ENCODE peak calls at places on chromosomes 5 and 9, in six cellular contexts. Z is GM23248; T is anterior cingulate cortex; I is ecto neural progenitor cell; J is globus pallidus; Q is stimulated activated CD4-positive, alpha-beta T cell treated with anti-CD3 and anti-CD28 coated beads, Interleukin-12 subunit alpha, Interleukin-12 subunit beta, amount 100 ng/mL, for 4 hours. W is an unnamed sample.

GRCh38 chr5:26981750-26982149 is 56.6 kb downstream of the CDH9 start:
- DNase-seq in Z (no peak), T (no peak), I (no peak), J (no peak), Q (no peak), W (no peak)

GRCh38 chr9:8783999-8784398 is 984.4 kb upstream of the DMAC1 start:
- DNase-seq in Z (no peak), T (no peak), I (no peak), J (no peak), Q (no peak), W (peak; percentile 60)

GRCh38 chr5:59416441-59416840 is 477.1 kb downstream of the PDE4D start:
- DNase-seq in Z (peak; percentile 53), T (no peak), I (no peak), J (no peak), Q (no peak), W (no peak)

GRCh38 chr5:39569857-39570256 is 145.1 kb upstream of the DAB2 start:
- DNase-seq in Z (no peak), T (no peak), I (no peak), J (no peak), Q (no peak), W (no peak)

GRCh38 chr5:91189480-91190332 is 193.4 kb downstream of the ARRDC3 start:
- DNase-seq in Z (peak; percentile 95), T (no peak), I (no peak), J (peak; percentile 8), Q (no peak), W (no peak)

GRCh38 chr5:54895816-54896341 is 89.5 kb downstream of the ESM1 start:
- DNase-seq in Z (peak; percentile 76), T (no peak), I (no peak), J (peak; percentile 45), Q (no peak), W (peak; percentile 66)

GRCh38 chr9:136847065-136847826 is 2.0 kb upstream of the PHPT1 start:
- DNase-seq in Z (peak; percentile 66), T (no peak), I (peak; percentile 87), J (no peak), Q (no peak), W (no peak)

GRCh38 chr5:148796931-148797330 is 29.5 kb upstream of the ADRB2 start:
- DNase-seq in Z (peak; percentile 18), T (no peak), I (no peak), J (no peak), Q (no peak), W (no peak)

GRCh38 chr9:127931092-127931881 is 710 bp upstream of the PIP5KL1 start:
- DNase-seq in Z (peak; percentile 90), T (no peak), I (no peak), J (no peak), Q (no peak), W (no peak)

GRCh38 chr5:159451197-159452052 is 121.1 kb upstream of the IL12B start:
- DNase-seq in Z (peak; percentile 97), T (no peak), I (no peak), J (no peak), Q (no peak), W (no peak)

GRCh38 chr5:176578391-176578808 is 29.3 kb downstream of the CDHR2 start:
- DNase-seq in Z (peak; percentile 53), T (no peak), I (peak; percentile 75), J (no peak), Q (peak; percentile 23), W (peak; percentile 88)

GRCh38 chr5:112636288-112636731 is 101.4 kb upstream of the APC start:
- DNase-seq in Z (no peak), T (no peak), I (no peak), J (no peak), Q (no peak), W (no peak)

GRCh38 chr5:121634946-121635345 is 216.7 kb upstream of the FTMT start:
- DNase-seq in Z (no peak), T (no peak), I (no peak), J (no peak), Q (no peak), W (no peak)

GRCh38 chr5:103461223-103461622 is 101.4 kb downstream of the NUDT12 start:
- DNase-seq in Z (peak; percentile 71), T (no peak), I (no peak), J (no peak), Q (no peak), W (no peak)

GRCh38 chr5:147504001-147504400 is 5.9 kb downstream of the DPYSL3 start:
- DNase-seq in Z (peak; percentile 77), T (no peak), I (no peak), J (no peak), Q (no peak), W (no peak)

GRCh38 chr9:98045234-98046160 is 11.0 kb upstream of the NANS start:
- DNase-seq in Z (no peak), T (no peak), I (no peak), J (peak; percentile 22), Q (peak; percentile 7), W (no peak)

GRCh38 chr9:87970602-87971001 is 3.7 kb downstream of the CDK20 start:
- DNase-seq in Z (no peak), T (no peak), I (no peak), J (no peak), Q (no peak), W (no peak)

GRCh38 chr9:116715751-116716150 is 28.6 kb downstream of the TRIM32 start:
- DNase-seq in Z (no peak), T (no peak), I (no peak), J (no peak), Q (no peak), W (no peak)

GRCh38 chr5:54243483-54244080 is 66.8 kb downstream of the ARL15 start:
- DNase-seq in Z (peak; percentile 66), T (no peak), I (no peak), J (peak; percentile 30), Q (no peak), W (peak; percentile 26)

GRCh38 chr9:80218336-80218735 is 646.6 kb downstream of the TLE4 start:
- DNase-seq in Z (no peak), T (no peak), I (no peak), J (no peak), Q (no peak), W (no peak)

GRCh38 chr5:9108156-9108555 is 437.7 kb downstream of the SEMA5A start:
- DNase-seq in Z (peak; percentile 28), T (no peak), I (no peak), J (no peak), Q (no peak), W (no peak)

GRCh38 chr5:74288448-74289109 is 351.9 kb downstream of the ENC1 start:
- DNase-seq in Z (no peak), T (no peak), I (no peak), J (no peak), Q (no peak), W (no peak)

GRCh38 chr9:131187957-131188356 is 62.6 kb downstream of the NUP214 start:
- DNase-seq in Z (no peak), T (no peak), I (no peak), J (no peak), Q (no peak), W (no peak)

GRCh38 chr9:33239922-33240321 is at the start of gene SPINK4:
- DNase-seq in Z (no peak), T (no peak), I (no peak), J (no peak), Q (no peak), W (no peak)

GRCh38 chr5:175718401-175719108 is 60.7 kb downstream of the HRH2 start:
- DNase-seq in Z (peak; percentile 31), T (no peak), I (no peak), J (no peak), Q (peak; percentile 74), W (no peak)

GRCh38 chr5:57137401-57137800 is 36.5 kb upstream of the GPBP1 start:
- DNase-seq in Z (no peak), T (no peak), I (no peak), J (no peak), Q (no peak), W (no peak)

GRCh38 chr9:130192600-130192999 is 20.4 kb downstream of the NCS1 start:
- DNase-seq in Z (no peak), T (no peak), I (no peak), J (no peak), Q (no peak), W (no peak)

GRCh38 chr5:68424799-68425537 is 209.4 kb downstream of the PIK3R1 start:
- DNase-seq in Z (peak; percentile 77), T (no peak), I (no peak), J (no peak), Q (no peak), W (no peak)

GRCh38 chr9:92714787-92715487 is 45.0 kb upstream of the IPPK start:
- DNase-seq in Z (no peak), T (no peak), I (no peak), J (no peak), Q (no peak), W (no peak)

GRCh38 chr5:39755986-39756385 is 331.2 kb upstream of the DAB2 start:
- DNase-seq in Z (peak; percentile 97), T (no peak), I (no peak), J (peak; percentile 3), Q (no peak), W (no peak)

GRCh38 chr5:168295574-168296201 is 4.2 kb downstream of the WWC1 start:
- DNase-seq in Z (peak; percentile 70), T (peak; percentile 56), I (peak; percentile 79), J (peak; percentile 81), Q (no peak), W (peak; percentile 50)

GRCh38 chr5:54944364-54944763 is 41.0 kb downstream of the ESM1 start:
- DNase-seq in Z (peak; percentile 59), T (no peak), I (no peak), J (peak; percentile 12), Q (no peak), W (no peak)

GRCh38 chr5:66232701-66233100 is 88.6 kb downstream of the SREK1 start:
- DNase-seq in Z (no peak), T (no peak), I (no peak), J (no peak), Q (no peak), W (no peak)

GRCh38 chr5:141605523-141606277 is 13.1 kb downstream of the DIAPH1 start:
- DNase-seq in Z (no peak), T (no peak), I (no peak), J (peak; percentile 54), Q (peak; percentile 30), W (no peak)

GRCh38 chr9:16505159-16505558 is 365.3 kb downstream of the BNC2 start:
- DNase-seq in Z (peak; percentile 47), T (no peak), I (no peak), J (no peak), Q (no peak), W (no peak)

GRCh38 chr9:79185866-79186265 is 385.9 kb upstream of the TLE4 start:
- DNase-seq in Z (peak; percentile 47), T (no peak), I (no peak), J (no peak), Q (no peak), W (no peak)

GRCh38 chr9:13279284-13280162 is at the start of gene MPDZ:
- DNase-seq in Z (peak; percentile 85), T (peak; percentile 52), I (peak; percentile 85), J (peak; percentile 74), Q (no peak), W (peak; percentile 77)

GRCh38 chr9:123679330-123679987 is 250.5 kb downstream of the DENND1A start:
- DNase-seq in Z (no peak), T (no peak), I (no peak), J (peak; percentile 12), Q (no peak), W (no peak)